ENCODE peak calls at places on chromosomes 16 and 17, in five cellular contexts. K is PC-9, Z is fibroblast of pulmonary artery, E is LNCaP clone FGC, V is RWPE2. Y is an unnamed sample.

GRCh38 chr17:67386965-67387551 is 10.0 kb downstream of the PITPNC1 start:
- DNase-seq in Z (peak; percentile 70), E (no peak), K (peak; percentile 65), V (no peak), Y (peak; percentile 58)

GRCh38 chr17:29138184-29138955 is 41.8 kb downstream of the MYO18A start:
- DNase-seq in K (no peak), V (no peak), E (no peak), Z (no peak), Y (no peak)

GRCh38 chr17:82096709-82097186 is 1.3 kb downstream of the FASN start:
- DNase-seq in K (no peak), E (no peak), V (no peak), Z (no peak), Y (no peak)

GRCh38 chr17:77723909-77724875 is 234.3 kb upstream of the TNRC6C start:
- DNase-seq in Z (no peak), K (no peak), E (no peak), V (no peak), Y (no peak)

GRCh38 chr17:61410555-61411089 is 11.0 kb downstream of the TBX2 start:
- DNase-seq in Z (peak; percentile 65), V (peak; percentile 68), K (peak; percentile 86), E (no peak), Y (peak; percentile 63)

GRCh38 chr17:28773736-28774135 is 29.9 kb downstream of the TRAF4 start:
- DNase-seq in K (no peak), V (no peak), E (no peak), Z (no peak), Y (no peak)

GRCh38 chr17:2214047-2214717 is 89.4 kb downstream of the SMG6 start:
- DNase-seq in Z (peak; percentile 96), K (no peak), E (no peak), V (no peak), Y (peak; percentile 93)

GRCh38 chr16:856101-856500 is 55.6 kb upstream of the GNG13 start:
- DNase-seq in V (no peak), K (no peak), E (no peak), Z (no peak), Y (no peak)

GRCh38 chr17:3622977-3623594 is 13.0 kb downstream of the SHPK start:
- DNase-seq in Z (no peak), K (no peak), V (no peak), E (no peak), Y (no peak)

GRCh38 chr16:4015275-4015990 is 100.8 kb downstream of the ADCY9 start:
- DNase-seq in E (no peak), K (no peak), Z (no peak), V (no peak), Y (no peak)

GRCh38 chr16:57769541-57770145 is 32.6 kb downstream of the KIFC3 start:
- DNase-seq in K (no peak), E (no peak), V (peak; percentile 72), Z (no peak), Y (no peak)

GRCh38 chr17:72850410-72850809 is 242.1 kb downstream of the SLC39A11 start:
- DNase-seq in Z (peak; percentile 49), K (no peak), V (no peak), E (no peak), Y (peak; percentile 57)

GRCh38 chr17:10117581-10118001 is 80.8 kb downstream of the GAS7 start:
- DNase-seq in V (no peak), Z (no peak), K (no peak), E (no peak), Y (no peak)

GRCh38 chr16:50246299-50247122 is 19.8 kb upstream of the ADCY7 start:
- DNase-seq in Z (no peak), E (no peak), V (no peak), K (peak; percentile 21), Y (no peak)

GRCh38 chr16:84286568-84287220 is 8.0 kb upstream of the WFDC1 start:
- DNase-seq in K (no peak), E (no peak), V (no peak), Z (peak; percentile 31), Y (no peak)

GRCh38 chr17:42337442-42337841 is 49.1 kb downstream of the STAT5A start:
- DNase-seq in V (no peak), K (no peak), E (no peak), Z (no peak), Y (peak; percentile 80)

GRCh38 chr16:21156767-21157467 is 1.6 kb upstream of the LDAF1 start:
- DNase-seq in V (no peak), K (peak; percentile 47), Z (peak; percentile 89), E (peak; percentile 51), Y (peak; percentile 75)

GRCh38 chr16:66070140-66070887 is 296.2 kb upstream of the CDH5 start:
- DNase-seq in Z (peak; percentile 90), K (no peak), E (peak; percentile 38), V (no peak), Y (peak; percentile 33)

GRCh38 chr16:22192261-22193133 is 13.6 kb upstream of the EEF2K start:
- DNase-seq in E (no peak), K (peak; percentile 55), V (no peak), Z (peak; percentile 97), Y (peak; percentile 95)

GRCh38 chr17:44212507-44213402 is 6.7 kb downstream of the UBTF start:
- DNase-seq in E (no peak), V (no peak), K (no peak), Z (no peak), Y (no peak)

GRCh38 chr16:22092143-22092933 is at the start of gene VWA3A:
- DNase-seq in E (peak; percentile 37), Z (peak; percentile 56), K (peak; percentile 76), V (no peak), Y (peak; percentile 72)

GRCh38 chr16:10181196-10182162 is 749 bp downstream of the GRIN2A start:
- DNase-seq in V (no peak), K (peak; percentile 27), E (no peak), Z (peak; percentile 54), Y (peak; percentile 67)

GRCh38 chr16:69848635-69849545 is 86.8 kb downstream of the WWP2 start:
- DNase-seq in K (no peak), V (no peak), Z (peak; percentile 92), E (no peak), Y (peak; percentile 92)

DNA sequence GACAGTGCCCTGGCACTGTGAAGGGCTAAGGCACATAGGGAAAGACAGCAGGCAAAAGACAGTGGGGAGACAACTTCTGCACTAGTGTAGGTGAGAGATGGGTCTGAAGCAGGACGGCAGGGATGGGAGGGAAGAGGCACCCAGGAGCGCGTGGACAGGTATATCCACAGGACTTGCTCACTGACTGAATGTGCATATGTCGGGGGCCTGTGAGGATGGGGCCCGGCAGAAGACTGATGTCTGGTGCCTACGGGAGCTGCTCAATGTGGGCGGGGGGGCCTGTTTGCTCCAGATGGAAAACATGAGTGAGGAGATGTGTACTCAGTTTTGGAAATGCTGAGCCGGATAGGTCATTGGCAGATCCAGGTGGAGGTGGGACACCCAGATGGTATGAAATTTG is 47.3 kb upstream of the PMFBP1 start:
- DNase-seq in E (no peak), K (no peak), V (no peak), Z (no peak), Y (no peak)
- H3K4me3 ChIP-seq in E (no peak overlapping the region), K (no peak overlapping the region), V (no peak overlapping the region), Z (no peak overlapping the region), Y (no peak overlapping the region)

DNA sequence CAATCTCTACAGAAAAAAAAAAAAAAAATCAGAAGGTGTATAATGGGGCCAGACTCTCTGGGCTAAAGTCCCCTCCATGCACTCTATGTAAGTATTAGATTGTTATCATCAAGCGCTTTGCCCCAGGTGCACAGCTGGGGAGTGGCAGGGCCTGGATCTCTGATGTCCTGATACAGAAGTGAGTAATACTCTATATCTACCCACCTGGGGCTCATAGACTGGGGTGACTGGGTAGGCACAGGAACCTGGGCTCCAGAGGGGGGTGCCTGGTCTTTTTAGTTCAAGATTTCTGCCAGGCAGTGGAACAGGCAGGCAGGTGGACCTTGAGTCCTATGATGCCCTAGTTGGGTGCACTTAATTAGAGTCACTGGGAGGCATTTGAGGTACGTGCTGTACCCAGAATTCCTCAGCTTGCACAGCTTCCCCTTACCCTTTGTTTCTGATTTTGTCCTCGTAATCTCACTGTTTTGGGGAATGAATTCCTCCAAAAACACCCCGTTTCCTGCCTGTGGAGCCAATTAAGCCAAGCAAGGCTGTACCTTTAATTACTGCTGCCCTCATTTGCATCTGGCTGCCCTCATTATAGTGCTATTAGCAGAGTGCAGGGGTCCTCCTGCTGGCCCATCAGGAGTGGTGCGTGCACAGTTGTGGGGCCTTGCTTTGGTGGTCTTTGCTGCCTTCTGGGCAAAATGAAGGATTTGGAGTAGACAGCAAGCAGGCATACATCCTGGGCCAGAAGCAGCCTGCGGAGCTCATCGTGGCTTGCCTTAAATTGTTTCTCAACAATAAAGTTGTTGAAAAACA is 239.0 kb downstream of the SNX29 start:
- DNase-seq in E (no peak), Z (no peak), K (peak; percentile 22), V (no peak), Y (no peak)
- TF ChIP-seq CTCF in E (no peak), Z (peak; percentile 17), K (peak; percentile 31), V (no peak), Y (peak; percentile 39)

DNA sequence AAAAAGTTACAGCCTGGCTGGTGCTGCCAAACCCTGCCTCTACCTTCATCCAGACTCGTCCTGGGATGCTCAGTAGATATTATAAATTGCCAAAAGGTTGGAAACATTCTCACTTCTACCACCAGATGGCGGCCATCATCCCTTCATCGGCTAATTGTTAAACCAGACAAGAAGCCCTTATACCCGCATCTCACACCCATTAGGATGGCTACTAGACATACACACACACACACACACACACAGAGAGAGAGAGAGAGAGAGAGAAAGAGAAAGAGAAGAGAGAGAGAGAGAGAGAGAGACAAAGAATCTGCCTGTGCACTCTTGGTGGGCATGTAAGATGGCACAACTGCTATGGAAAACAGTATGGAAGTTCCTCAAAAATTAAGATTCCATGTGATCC is 15.0 kb upstream of the SCIMP start:
- DNase-seq in Z (peak; percentile 88), K (peak; percentile 59), V (no peak), E (peak; percentile 68), Y (peak; percentile 83)
- H3K4me3 ChIP-seq in Z (no peak overlapping the region), K (no peak overlapping the region), V (no peak overlapping the region), E (no peak overlapping the region), Y (no peak overlapping the region)

GRCh38 chr16:56577300-56577625 is 12.1 kb upstream of the MT3 start:
- DNase-seq in E (no peak), Z (no peak), K (no peak), V (no peak), Y (no peak)
- TF ChIP-seq CTCF in E (no peak), Z (no peak), K (no peak), V (peak; percentile 34), Y (no peak)

GRCh38 chr17:50944054-50944901 is 78.1 kb upstream of the TOB1 start:
- DNase-seq in K (peak; percentile 86), Z (peak; percentile 29), E (peak; percentile 91), V (peak; percentile 69), Y (no peak)

GRCh38 chr17:50944902-50945720 is 79.0 kb upstream of the TOB1 start:
- DNase-seq in V (peak; percentile 66), Z (no peak), K (no peak), E (no peak), Y (no peak)

GRCh38 chr17:50945779-50946222 is 79.6 kb upstream of the TOB1 start:
- DNase-seq in K (no peak), Z (no peak), E (no peak), V (peak; percentile 20), Y (no peak)

GRCh38 chr17:50946223-50946890 is 80.2 kb upstream of the TOB1 start:
- DNase-seq in E (no peak), K (no peak), Z (no peak), V (peak; percentile 52), Y (no peak)

GRCh38 chr17:50943575-50943933 is 77.4 kb upstream of the TOB1 start:
- DNase-seq in E (no peak), V (peak; percentile 37), Z (no peak), K (no peak), Y (no peak)
- H3K4me3 ChIP-seq in E (peak overlapping the region; percentile 60), V (no peak overlapping the region), Z (no peak overlapping the region), K (peak overlapping the region; percentile 60), Y (no peak overlapping the region)

Y was measured in astrocyte of the spinal cord.